ENCODE peak calls at places on chromosomes 2 and 18, in eight cellular contexts. U, Q, Y, L, R, V, P and S are unnamed samples.

GRCh38 chr18:49562481-49563129 is 748 bp downstream of the LIPG start:
- DNase-seq in U (no peak), Q (no peak), Y (no peak), L (peak), R (no peak), V (no peak), P (no peak), S (no peak)

GRCh38 chr2:120175000-120175581 is 48.1 kb downstream of the TMEM185B start:
- DNase-seq in U (peak), Q (no peak), Y (no peak), L (peak), R (no peak), V (peak), P (peak), S (peak)

GRCh38 chr18:8468911-8469310 is 140.3 kb upstream of the RAB12 start:
- DNase-seq in U (no peak), Q (no peak), Y (peak), L (no peak), R (no peak), V (no peak), P (no peak), S (no peak)

GRCh38 chr2:30510409-30510808 is 63.4 kb downstream of the LCLAT1 start:
- DNase-seq in U (no peak), Q (no peak), Y (no peak), L (no peak), R (no peak), V (no peak), P (no peak), S (no peak)

GRCh38 chr2:7031424-7032245 is 114.4 kb downstream of the RNF144A start:
- DNase-seq in U (peak), Q (no peak), Y (no peak), L (peak), R (peak), V (peak), P (peak), S (peak)

GRCh38 chr2:238251331-238251730 is 11.5 kb upstream of the HES6 start:
- DNase-seq in U (no peak), Q (no peak), Y (no peak), L (no peak), R (no peak), V (no peak), P (no peak), S (no peak)

GRCh38 chr2:141871913-141872634 is 258.7 kb downstream of the LRP1B start:
- DNase-seq in U (no peak), Q (no peak), Y (no peak), L (no peak), R (no peak), V (no peak), P (no peak), S (no peak)

GRCh38 chr2:27050281-27050995 is 1.0 kb upstream of the AGBL5 start:
- DNase-seq in U (peak), Q (peak), Y (peak), L (peak), R (peak), V (peak), P (no peak), S (peak)

GRCh38 chr2:169828141-169828811 is 1.0 kb downstream of the UBR3 start:
- DNase-seq in U (no peak), Q (no peak), Y (peak), L (peak), R (no peak), V (peak), P (no peak), S (peak)

GRCh38 chr2:121826036-121826435 is 70.6 kb downstream of the TSN start:
- DNase-seq in U (no peak), Q (no peak), Y (no peak), L (no peak), R (no peak), V (no peak), P (no peak), S (no peak)

GRCh38 chr2:182821172-182821571 is 45.3 kb downstream of the FRZB start:
- DNase-seq in U (no peak), Q (no peak), Y (no peak), L (peak), R (no peak), V (no peak), P (peak), S (no peak)

GRCh38 chr2:51516667-51517066 is 484.7 kb upstream of the NRXN1 start:
- DNase-seq in U (no peak), Q (no peak), Y (no peak), L (no peak), R (no peak), V (no peak), P (no peak), S (no peak)

GRCh38 chr2:1868683-1869141 is 124.4 kb upstream of the PXDN start:
- DNase-seq in U (no peak), Q (peak), Y (no peak), L (no peak), R (no peak), V (no peak), P (no peak), S (no peak)

GRCh38 chr2:109437325-109438090 is 176.3 kb downstream of the SEPTIN10 start:
- DNase-seq in U (peak), Q (no peak), Y (no peak), L (no peak), R (no peak), V (peak), P (no peak), S (no peak)

GRCh38 chr2:37476411-37476810 is 132.0 kb downstream of the QPCT start:
- DNase-seq in U (no peak), Q (no peak), Y (no peak), L (no peak), R (no peak), V (no peak), P (no peak), S (no peak)

GRCh38 chr2:177429688-177430325 is 37.2 kb downstream of the AGPS start:
- DNase-seq in U (no peak), Q (no peak), Y (no peak), L (peak), R (no peak), V (no peak), P (peak), S (no peak)

GRCh38 chr2:241801611-241802420 is 7.2 kb upstream of the NEU4 start:
- DNase-seq in U (no peak), Q (peak), Y (no peak), L (no peak), R (no peak), V (no peak), P (no peak), S (no peak)

GRCh38 chr2:234770715-234771141 is 181.1 kb upstream of the SH3BP4 start:
- DNase-seq in U (no peak), Q (no peak), Y (no peak), L (no peak), R (no peak), V (no peak), P (no peak), S (no peak)

GRCh38 chr2:75003773-75004172 is 45.3 kb downstream of the POLE4 start:
- DNase-seq in U (no peak), Q (no peak), Y (no peak), L (peak), R (no peak), V (no peak), P (no peak), S (no peak)

GRCh38 chr2:127305985-127306585 is 12.1 kb upstream of the ERCC3 start:
- DNase-seq in U (no peak), Q (no peak), Y (no peak), L (peak), R (no peak), V (no peak), P (no peak), S (no peak)

GRCh38 chr2:109451671-109452070 is 162.1 kb downstream of the SEPTIN10 start:
- DNase-seq in U (no peak), Q (no peak), Y (no peak), L (no peak), R (no peak), V (no peak), P (no peak), S (no peak)

GRCh38 chr2:127917916-127918315 is 32.2 kb upstream of the AMMECR1L start:
- DNase-seq in U (no peak), Q (no peak), Y (no peak), L (peak), R (no peak), V (no peak), P (no peak), S (no peak)

GRCh38 chr2:119387381-119388129 is 20.8 kb downstream of the DBI start:
- DNase-seq in U (no peak), Q (no peak), Y (peak), L (peak), R (no peak), V (no peak), P (peak), S (no peak)

GRCh38 chr2:228590681-228591080 is 409.2 kb upstream of the SPHKAP start:
- DNase-seq in U (no peak), Q (no peak), Y (no peak), L (no peak), R (no peak), V (no peak), P (no peak), S (no peak)

GRCh38 chr2:216379955-216380354 is 7.7 kb upstream of the MARCHF4 start:
- DNase-seq in U (no peak), Q (no peak), Y (no peak), L (no peak), R (no peak), V (no peak), P (no peak), S (no peak)

GRCh38 chr2:163200726-163201125 is 362.2 kb upstream of the KCNH7 start:
- DNase-seq in U (no peak), Q (no peak), Y (no peak), L (no peak), R (no peak), V (no peak), P (no peak), S (no peak)

GRCh38 chr18:25592804-25593360 is 240.9 kb upstream of the ZNF521 start:
- DNase-seq in U (no peak), Q (no peak), Y (no peak), L (no peak), R (no peak), V (no peak), P (no peak), S (no peak)

GRCh38 chr18:69528439-69528838 is 127.8 kb downstream of the DOK6 start:
- DNase-seq in U (no peak), Q (no peak), Y (no peak), L (peak), R (no peak), V (no peak), P (no peak), S (no peak)

GRCh38 chr2:166057363-166058169 is 70.3 kb downstream of the SCN1A start:
- DNase-seq in U (peak), Q (no peak), Y (no peak), L (peak), R (no peak), V (peak), P (no peak), S (no peak)

GRCh38 chr18:74290831-74291770 is 662 bp downstream of the CYB5A start:
- DNase-seq in U (peak), Q (peak), Y (no peak), L (peak), R (no peak), V (no peak), P (peak), S (no peak)

GRCh38 chr2:52810460-52810859 is 957.1 kb upstream of the CHAC2 start:
- DNase-seq in U (no peak), Q (no peak), Y (no peak), L (peak), R (no peak), V (peak), P (no peak), S (no peak)

GRCh38 chr2:234500394-234501006 is 3.6 kb upstream of the ARL4C start:
- DNase-seq in U (peak), Q (peak), Y (peak), L (peak), R (peak), V (peak), P (peak), S (peak)

GRCh38 chr2:216344206-216344957 is 27.9 kb downstream of the MARCHF4 start:
- DNase-seq in U (no peak), Q (no peak), Y (no peak), L (no peak), R (no peak), V (no peak), P (no peak), S (no peak)

GRCh38 chr2:25063876-25064660 is 22.2 kb downstream of the EFR3B start:
- DNase-seq in U (no peak), Q (no peak), Y (no peak), L (no peak), R (no peak), V (no peak), P (no peak), S (no peak)

GRCh38 chr2:20590704-20591515 is 60.0 kb downstream of the HS1BP3 start:
- DNase-seq in U (no peak), Q (no peak), Y (peak), L (no peak), R (no peak), V (no peak), P (no peak), S (no peak)

GRCh38 chr2:219706823-219707281 is 79.4 kb downstream of the SLC4A3 start:
- DNase-seq in U (no peak), Q (no peak), Y (no peak), L (peak), R (no peak), V (no peak), P (no peak), S (no peak)

GRCh38 chr2:151946856-151947523 is 118.8 kb upstream of the ARL5A start:
- DNase-seq in U (no peak), Q (peak), Y (no peak), L (peak), R (no peak), V (peak), P (no peak), S (peak)

GRCh38 chr2:150438654-150439053 is 48.8 kb downstream of the RND3 start:
- DNase-seq in U (no peak), Q (no peak), Y (no peak), L (no peak), R (no peak), V (no peak), P (peak), S (no peak)

GRCh38 chr2:148926291-148926961 is 51.4 kb downstream of the KIF5C start:
- DNase-seq in U (no peak), Q (peak), Y (peak), L (peak), R (peak), V (no peak), P (no peak), S (no peak)

GRCh38 chr2:134271758-134272157 is 17.9 kb downstream of the MGAT5 start:
- DNase-seq in U (no peak), Q (no peak), Y (no peak), L (no peak), R (no peak), V (no peak), P (no peak), S (no peak)